ENCODE peak calls at places on chromosome 12, in nine cellular contexts. M, L, P, J, N, Y, G, X and Z are unnamed samples.

GRCh38 chr12:113190761-113191160 is 5.2 kb downstream of the RITA1 start:
- DNase-seq in G (no peak), J (peak; percentile 21), P (peak; percentile 55), L (peak; percentile 66), X (no peak), Y (no peak), M (no peak), N (no peak), Z (no peak)

GRCh38 chr12:129863938-129864337 is 39.9 kb downstream of the TMEM132D start:
- DNase-seq in M (no peak), L (no peak), N (no peak), J (no peak), Y (no peak), P (no peak), X (no peak), G (no peak), Z (no peak)

GRCh38 chr12:64212066-64212746 is 9.9 kb downstream of the KICS2 start:
- DNase-seq in L (no peak), J (no peak), G (no peak), X (no peak), P (no peak), Y (no peak), M (no peak), N (no peak), Z (no peak)

GRCh38 chr12:33012226-33012625 is 115.6 kb upstream of the PKP2 start:
- DNase-seq in Y (no peak), G (no peak), X (no peak), N (no peak), L (no peak), M (no peak), P (no peak), J (no peak), Z (no peak)

GRCh38 chr12:32266756-32267155 is 132.6 kb upstream of the FGD4 start:
- DNase-seq in X (no peak), J (no peak), L (no peak), N (no peak), M (no peak), P (no peak), G (no peak), Y (no peak), Z (no peak)

GRCh38 chr12:53207042-53207441 is at the start of gene ITGB7:
- DNase-seq in P (no peak), M (no peak), N (no peak), G (no peak), Y (no peak), X (no peak), J (no peak), L (no peak), Z (peak; percentile 90)

GRCh38 chr12:116406529-116406928 is 129.0 kb upstream of the MED13L start:
- DNase-seq in G (peak; percentile 75), L (peak; percentile 81), N (peak; percentile 95), P (peak; percentile 96), J (peak; percentile 89), Y (peak; percentile 84), M (peak; percentile 88), X (peak; percentile 32), Z (peak; percentile 77)

GRCh38 chr12:120316798-120317257 is 10.8 kb downstream of the PLA2G1B start:
- DNase-seq in Y (no peak), M (no peak), L (peak; percentile 41), P (no peak), G (no peak), N (no peak), X (no peak), J (no peak), Z (peak; percentile 17)

GRCh38 chr12:25935355-25936144 is 22.9 kb upstream of the RASSF8 start:
- DNase-seq in M (no peak), Y (no peak), P (no peak), X (no peak), J (no peak), L (peak; percentile 31), N (no peak), G (no peak), Z (no peak)

GRCh38 chr12:2959194-2959507 is at the start of gene TEAD4:
- DNase-seq in M (peak; percentile 69), Y (no peak), X (peak; percentile 40), L (peak; percentile 72), N (peak; percentile 74), G (peak; percentile 91), J (peak; percentile 71), P (peak; percentile 52), Z (no peak)

GRCh38 chr12:67302162-67302561 is 33.0 kb downstream of the CAND1 start:
- DNase-seq in G (no peak), P (peak; percentile 7), N (no peak), Y (no peak), L (no peak), M (no peak), J (no peak), X (no peak), Z (no peak)

GRCh38 chr12:111807232-111807631 is 34.8 kb upstream of the MAPKAPK5 start:
- DNase-seq in P (no peak), Y (no peak), M (no peak), J (no peak), X (no peak), L (no peak), N (peak; percentile 11), G (no peak), Z (no peak)

GRCh38 chr12:89882757-89883156 is 174.1 kb upstream of the ATP2B1 start:
- DNase-seq in L (no peak), J (no peak), M (no peak), Y (no peak), N (no peak), X (no peak), P (no peak), G (no peak), Z (no peak)

GRCh38 chr12:62003217-62003616 is 257.0 kb upstream of the USP15 start:
- DNase-seq in G (no peak), M (no peak), Y (no peak), P (no peak), J (no peak), X (no peak), L (no peak), N (no peak), Z (no peak)

GRCh38 chr12:50246159-50246865 is 37.0 kb downstream of the LIMA1 start:
- DNase-seq in L (no peak), G (no peak), N (no peak), M (no peak), Y (no peak), J (no peak), P (peak; percentile 39), X (no peak), Z (no peak)

GRCh38 chr12:92136021-92136735 is 9.5 kb downstream of the BTG1 start:
- DNase-seq in L (no peak), G (no peak), J (no peak), N (no peak), M (no peak), P (no peak), X (no peak), Y (no peak), Z (no peak)

GRCh38 chr12:508795-509194 is 49.1 kb downstream of the B4GALNT3 start:
- DNase-seq in X (no peak), N (no peak), M (no peak), P (no peak), J (no peak), L (no peak), G (no peak), Y (no peak), Z (no peak)

GRCh38 chr12:68521321-68521839 is 89.3 kb upstream of the RAP1B start:
- DNase-seq in X (no peak), J (peak; percentile 75), P (peak; percentile 80), N (no peak), G (no peak), Y (no peak), M (no peak), L (peak; percentile 91), Z (no peak)

GRCh38 chr12:91998316-91998715 is 147.3 kb downstream of the BTG1 start:
- DNase-seq in N (no peak), M (no peak), Y (no peak), X (no peak), P (no peak), G (no peak), L (no peak), J (no peak), Z (no peak)

GRCh38 chr12:58268080-58268479 is 326.7 kb downstream of the ATP23 start:
- DNase-seq in L (peak; percentile 12), N (no peak), M (no peak), P (peak; percentile 74), Y (no peak), X (no peak), G (no peak), J (no peak), Z (no peak)

GRCh38 chr12:24488906-24489619 is 459.8 kb downstream of the BCAT1 start:
- DNase-seq in P (no peak), G (no peak), X (no peak), J (no peak), M (no peak), L (no peak), Y (no peak), N (no peak), Z (no peak)
- TF ChIP-seq CTCF in P (no peak), G (no peak), X (no peak), J (no peak), M (no peak), L (no peak), Y (no peak), N (no peak), Z (no peak)

DNA sequence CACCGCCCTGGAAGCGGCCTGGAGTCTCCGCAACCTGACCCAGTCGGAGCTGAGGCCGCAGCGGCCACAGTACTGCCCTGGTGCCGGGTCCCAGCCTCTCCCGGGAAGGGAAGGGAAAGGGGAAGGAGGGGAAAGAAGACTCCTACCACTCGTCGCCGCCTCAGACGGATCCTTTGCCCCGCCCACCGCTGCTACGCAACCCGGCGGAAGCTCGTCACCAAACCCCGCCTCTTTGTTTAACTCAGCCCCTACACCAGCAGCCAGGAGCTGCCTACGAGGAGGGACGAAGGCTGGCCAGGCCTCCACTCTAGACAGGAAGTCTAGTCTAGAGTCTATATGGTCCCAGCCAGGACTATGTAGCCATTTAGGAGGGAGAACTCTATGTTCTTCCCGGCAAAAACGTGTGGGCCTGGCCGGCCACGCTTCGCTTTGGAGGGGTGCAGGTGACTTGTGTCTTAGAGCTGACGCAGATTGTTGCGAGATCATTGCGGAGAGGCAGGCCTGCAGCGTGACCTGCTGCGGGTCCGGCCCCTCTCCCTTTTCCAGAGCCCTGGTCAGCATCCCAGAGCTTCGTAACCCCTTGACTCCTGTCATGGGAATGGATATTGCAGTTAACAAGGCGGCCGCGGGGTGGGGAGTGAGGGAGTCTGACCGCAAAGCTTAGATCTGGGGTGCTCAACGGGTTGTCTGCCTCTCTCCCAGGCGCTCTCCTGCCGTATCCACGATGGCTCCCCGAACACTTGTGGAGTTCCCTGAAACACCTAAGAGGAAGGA is at the start of gene RNF41:
- DNase-seq in X (peak; percentile 97), M (peak; percentile 97), J (peak; percentile 96), Y (peak; percentile 94), G (peak; percentile 98), P (peak; percentile 96), N (peak; percentile 99), L (peak; percentile 99), Z (peak; percentile 99)
- TF ChIP-seq CTCF in X (no peak), M (no peak), J (peak; percentile 51), Y (peak; percentile 25), G (no peak), P (no peak), N (no peak), L (peak; percentile 28), Z (no peak)

GRCh38 chr12:117743746-117744145 is 225.0 kb downstream of the KSR2 start:
- DNase-seq in J (no peak), N (no peak), G (no peak), M (no peak), Y (no peak), L (no peak), X (no peak), P (no peak), Z (no peak)
- TF ChIP-seq CTCF in J (no peak), N (no peak), G (no peak), M (no peak), Y (no peak), L (no peak), X (no peak), P (no peak), Z (no peak)

GRCh38 chr12:65232490-65233077 is 45.9 kb upstream of the MSRB3 start:
- DNase-seq in Y (no peak), J (peak; percentile 4), L (peak; percentile 55), P (peak; percentile 48), G (no peak), X (no peak), N (no peak), M (no peak), Z (no peak)
- TF ChIP-seq CTCF in Y (peak; percentile 23), J (peak; percentile 79), L (no peak), P (peak; percentile 42), G (peak; percentile 54), X (no peak), N (no peak), M (peak; percentile 40), Z (peak; percentile 25)